ENCODE peak calls at places on chromosomes 12 and 14, in four cellular contexts. V is A549, B is sigmoid colon, H is heart left ventricle. E is an unnamed sample.

GRCh38 chr12:122870163-122870842 is 25.6 kb downstream of the VPS37B start:
- DNase-seq in B (peak; percentile 46), H (no peak), V (no peak), E (no peak)

GRCh38 chr12:20415013-20415412 is 46.7 kb downstream of the PDE3A start:
- DNase-seq in H (peak; percentile 65), V (no peak), B (no peak), E (no peak)

GRCh38 chr12:107374136-107374535 is 280.8 kb upstream of the CRY1 start:
- DNase-seq in H (no peak), B (no peak), V (no peak), E (no peak)

GRCh38 chr14:61547186-61548121 is 147.9 kb upstream of the HIF1A start:
- DNase-seq in B (no peak), V (peak; percentile 74), H (no peak), E (no peak)

GRCh38 chr14:51738754-51739153 is 87.0 kb downstream of the FRMD6 start:
- DNase-seq in H (no peak), V (peak; percentile 20), B (no peak), E (no peak)

GRCh38 chr12:85424581-85425348 is 144.7 kb downstream of the ALX1 start:
- DNase-seq in H (no peak), B (no peak), V (peak; percentile 64), E (no peak)

GRCh38 chr12:105369014-105369413 is 38.5 kb downstream of the C12orf75 start:
- DNase-seq in V (no peak), B (no peak), H (no peak), E (no peak)

GRCh38 chr14:90757452-90757851 is 58.8 kb downstream of the TTC7B start:
- DNase-seq in V (no peak), H (no peak), B (no peak), E (no peak)

GRCh38 chr12:121456551-121456950 is 56.6 kb downstream of the RNF34 start:
- DNase-seq in H (no peak), B (no peak), V (no peak), E (no peak)

GRCh38 chr12:109999649-109999971 is 380 bp downstream of the ANKRD13A start:
- DNase-seq in H (peak; percentile 23), V (no peak), B (no peak), E (no peak)

GRCh38 chr14:58774531-58774930 is 136.8 kb downstream of the DACT1 start:
- DNase-seq in V (no peak), H (no peak), B (no peak), E (no peak)

GRCh38 chr14:91897121-91897701 is 29.9 kb upstream of the TC2N start:
- DNase-seq in V (peak; percentile 56), H (peak; percentile 54), B (peak; percentile 91), E (no peak)

GRCh38 chr14:31205681-31206535 is 1.7 kb downstream of the HECTD1 start:
- DNase-seq in B (no peak), V (peak; percentile 40), H (no peak), E (no peak)

GRCh38 chr14:31207746-31208545 is at the start of gene HECTD1:
- DNase-seq in B (peak; percentile 95), H (peak; percentile 92), V (peak; percentile 92), E (peak; percentile 46)

GRCh38 chr14:31208546-31209424 is 1.2 kb upstream of the HECTD1 start:
- DNase-seq in V (no peak), H (no peak), B (no peak), E (no peak)

GRCh38 chr14:31206536-31207286 is 882 bp downstream of the HECTD1 start:
- DNase-seq in H (peak; percentile 44), B (peak; percentile 71), V (peak; percentile 27), E (no peak)

GRCh38 chr14:31207287-31207745 is 277 bp downstream of the HECTD1 start:
- DNase-seq in V (no peak), H (no peak), B (no peak), E (no peak)
- TF ChIP-seq POLR2A in V (no peak), H (no peak), B (peak; percentile 56), E (no peak)

DNA sequence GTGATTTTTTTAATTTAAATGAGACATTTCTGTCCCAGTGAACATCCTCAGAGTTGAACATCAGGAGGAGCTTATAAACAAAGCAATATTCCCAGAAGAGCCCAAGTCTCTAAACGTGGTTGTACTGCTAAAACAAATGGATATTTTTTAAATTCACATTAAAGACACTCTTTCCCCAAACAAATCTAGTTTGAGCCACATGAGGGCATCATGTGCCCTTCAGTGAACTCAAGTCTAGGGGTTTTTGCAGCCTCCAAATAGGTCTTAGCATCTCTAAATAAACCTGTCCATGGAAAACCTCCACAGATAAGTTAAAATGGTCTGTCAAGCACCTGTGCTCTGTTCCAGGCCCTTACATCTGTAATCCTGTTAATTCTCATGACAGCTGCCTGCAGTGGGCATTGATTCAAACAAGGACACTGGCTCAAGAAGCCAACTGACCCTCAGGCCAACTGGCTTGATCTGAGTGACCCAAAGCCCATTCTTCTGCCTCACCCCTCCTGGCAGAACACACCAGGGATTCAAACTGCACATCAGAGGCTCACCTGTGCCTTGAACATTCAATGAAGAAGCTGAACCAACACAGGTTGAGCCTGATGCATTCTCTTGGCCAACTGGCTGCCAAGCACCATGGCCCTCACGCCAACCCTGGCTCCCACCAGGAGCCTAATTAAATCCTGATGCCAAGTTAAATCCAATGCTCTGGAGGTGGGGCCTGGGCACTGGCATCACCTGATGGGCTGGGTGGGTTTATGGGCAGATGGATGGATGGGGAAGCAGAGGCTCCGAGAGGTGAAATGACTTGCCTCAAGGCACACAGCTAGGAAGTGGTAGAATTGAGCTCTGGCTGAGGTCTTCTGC is 8.6 kb downstream of the ISCU start:
- DNase-seq in V (peak; percentile 58), B (no peak), H (no peak), E (no peak)
- TF ChIP-seq CTCF in V (peak; percentile 53), B (no peak), H (no peak), E (no peak)

DNA sequence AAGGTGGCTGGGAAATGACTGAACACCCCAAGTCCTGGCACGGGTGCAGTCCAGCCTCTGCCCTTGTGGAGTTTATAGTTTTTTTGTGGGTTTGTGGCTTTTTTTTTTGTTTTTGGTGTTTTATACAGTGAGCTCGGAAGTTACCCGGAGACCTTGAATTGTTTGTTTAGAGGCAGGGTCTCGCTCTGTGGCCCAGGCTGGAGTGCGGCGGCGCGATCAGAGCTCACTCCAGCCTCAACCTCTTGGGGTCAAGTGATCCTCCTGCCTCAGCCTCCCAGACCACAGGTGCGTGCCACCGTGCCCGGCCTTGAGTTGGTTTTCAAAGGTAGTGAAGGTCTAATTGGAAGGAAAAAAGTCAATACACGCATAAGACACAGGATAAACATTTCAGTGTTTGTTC is 879 bp upstream of the ANHX start:
- DNase-seq in B (no peak), H (no peak), V (no peak), E (no peak)
- TF ChIP-seq POLR2A in B (no peak), H (no peak), V (no peak), E (no peak)

DNA sequence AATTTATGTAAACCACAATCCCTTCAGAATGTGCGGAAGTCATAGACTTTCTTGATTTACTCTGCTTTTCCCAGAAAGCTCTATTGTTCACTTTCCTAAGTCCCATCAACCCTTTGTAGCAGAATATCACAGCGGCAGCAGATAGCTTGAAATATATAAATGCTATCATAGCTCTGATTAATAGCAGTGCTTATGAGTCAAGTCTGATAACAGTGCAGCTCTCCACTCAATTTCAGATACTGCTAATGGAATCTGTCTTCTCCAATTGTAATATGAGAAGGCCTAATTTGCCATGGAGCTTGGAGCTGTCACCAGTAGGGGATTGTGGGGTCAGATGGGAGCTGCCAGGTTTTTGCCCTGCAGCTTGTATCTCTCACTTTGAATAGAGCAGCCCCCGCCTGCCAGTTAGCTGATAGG is 10.9 kb downstream of the TMEM260 start:
- DNase-seq in H (no peak), V (no peak), B (no peak), E (no peak)
- TF ChIP-seq CTCF in H (no peak), V (no peak), B (no peak), E (no peak)

GRCh38 chr14:103536693-103537092 is 7.7 kb downstream of the TRMT61A start:
- DNase-seq in B (peak; percentile 67), V (no peak), H (no peak), E (no peak)

GRCh38 chr14:103534576-103535061 is 5.6 kb downstream of the TRMT61A start:
- DNase-seq in B (peak; percentile 95), H (no peak), V (no peak), E (no peak)

GRCh38 chr14:103533999-103534575 is 5.1 kb downstream of the TRMT61A start:
- DNase-seq in B (peak; percentile 69), H (no peak), V (no peak), E (no peak)

GRCh38 chr14:103535891-103536565 is 7.0 kb downstream of the TRMT61A start:
- DNase-seq in V (no peak), B (peak; percentile 68), H (no peak), E (no peak)

GRCh38 chr14:103535081-103535890 is 6.3 kb downstream of the TRMT61A start:
- DNase-seq in H (no peak), V (no peak), B (peak; percentile 77), E (no peak)
- TF ChIP-seq POLR2A in H (no peak), V (no peak), B (no peak), E (no peak)

E was measured in esophagus squamous epithelium.